ENCODE peak calls at places on chromosomes 5 and 9, in nine cellular contexts. One of them, this sample, is unnamed.

GRCh38 chr9:107906074-107906473 is 416.5 kb upstream of the KLF4 start:
- DNase-seq in Kasumi-1: no peak
- DNase-seq in HCEC 1CT: no peak
- DNase-seq in fibroblast of the conjunctiva: no peak
- DNase-seq in GM13977: no peak
- DNase-seq in mucosa of gallbladder: no peak
- DNase-seq in stimulated activated naive CD4-positive, alpha-beta T cell: no peak
- DNase-seq in effector memory CD8-positive, alpha-beta T cell: no peak
- DNase-seq in GM18507: no peak
- DNase-seq in this sample: no peak

GRCh38 chr5:29994519-29994918 is 1199.0 kb upstream of the CDH6 start:
- DNase-seq in GM13977: no peak
- DNase-seq in fibroblast of the conjunctiva: no peak
- DNase-seq in effector memory CD8-positive, alpha-beta T cell: no peak
- DNase-seq in HCEC 1CT: no peak
- DNase-seq in mucosa of gallbladder: no peak
- DNase-seq in stimulated activated naive CD4-positive, alpha-beta T cell: no peak
- DNase-seq in GM18507: no peak
- DNase-seq in Kasumi-1: no peak
- DNase-seq in this sample: no peak

GRCh38 chr5:17412760-17413671 is 85.0 kb upstream of the TAF11L2 start:
- DNase-seq in HCEC 1CT: no peak
- DNase-seq in stimulated activated naive CD4-positive, alpha-beta T cell: no peak
- DNase-seq in mucosa of gallbladder: no peak
- DNase-seq in GM13977: no peak
- DNase-seq in fibroblast of the conjunctiva: no peak
- DNase-seq in effector memory CD8-positive, alpha-beta T cell: no peak
- DNase-seq in Kasumi-1: peak
- DNase-seq in GM18507: no peak
- DNase-seq in this sample: no peak

GRCh38 chr9:126947529-126947928 is 32.9 kb downstream of the RALGPS1 start:
- DNase-seq in GM18507: no peak
- DNase-seq in fibroblast of the conjunctiva: no peak
- DNase-seq in stimulated activated naive CD4-positive, alpha-beta T cell: no peak
- DNase-seq in mucosa of gallbladder: no peak
- DNase-seq in HCEC 1CT: no peak
- DNase-seq in Kasumi-1: no peak
- DNase-seq in effector memory CD8-positive, alpha-beta T cell: no peak
- DNase-seq in GM13977: no peak
- DNase-seq in this sample: no peak

GRCh38 chr5:66680227-66680626 is 84.0 kb downstream of the MAST4 start:
- DNase-seq in HCEC 1CT: no peak
- DNase-seq in fibroblast of the conjunctiva: no peak
- DNase-seq in Kasumi-1: no peak
- DNase-seq in stimulated activated naive CD4-positive, alpha-beta T cell: no peak
- DNase-seq in GM13977: no peak
- DNase-seq in mucosa of gallbladder: no peak
- DNase-seq in effector memory CD8-positive, alpha-beta T cell: no peak
- DNase-seq in GM18507: no peak
- DNase-seq in this sample: no peak

GRCh38 chr9:136399176-136400037 is 563 bp downstream of the SNAPC4 start:
- DNase-seq in fibroblast of the conjunctiva: no peak
- DNase-seq in GM18507: no peak
- DNase-seq in Kasumi-1: peak
- DNase-seq in GM13977: peak
- DNase-seq in stimulated activated naive CD4-positive, alpha-beta T cell: no peak
- DNase-seq in mucosa of gallbladder: no peak
- DNase-seq in effector memory CD8-positive, alpha-beta T cell: peak
- DNase-seq in HCEC 1CT: peak
- DNase-seq in this sample: peak

GRCh38 chr5:117588611-117589010 is 1014.0 kb upstream of the SEMA6A start:
- DNase-seq in HCEC 1CT: peak
- DNase-seq in mucosa of gallbladder: no peak
- DNase-seq in effector memory CD8-positive, alpha-beta T cell: no peak
- DNase-seq in GM13977: no peak
- DNase-seq in GM18507: no peak
- DNase-seq in stimulated activated naive CD4-positive, alpha-beta T cell: no peak
- DNase-seq in fibroblast of the conjunctiva: no peak
- DNase-seq in Kasumi-1: no peak
- DNase-seq in this sample: no peak

GRCh38 chr9:135787776-135788575 is 86.0 kb downstream of the KCNT1 start:
- DNase-seq in HCEC 1CT: no peak
- DNase-seq in mucosa of gallbladder: no peak
- DNase-seq in GM13977: peak
- DNase-seq in stimulated activated naive CD4-positive, alpha-beta T cell: no peak
- DNase-seq in GM18507: no peak
- DNase-seq in Kasumi-1: no peak
- DNase-seq in fibroblast of the conjunctiva: no peak
- DNase-seq in effector memory CD8-positive, alpha-beta T cell: no peak
- DNase-seq in this sample: no peak

GRCh38 chr9:84070590-84070989 is 90.0 kb downstream of the RMI1 start:
- DNase-seq in effector memory CD8-positive, alpha-beta T cell: no peak
- DNase-seq in mucosa of gallbladder: no peak
- DNase-seq in Kasumi-1: no peak
- DNase-seq in stimulated activated naive CD4-positive, alpha-beta T cell: no peak
- DNase-seq in GM13977: no peak
- DNase-seq in GM18507: no peak
- DNase-seq in HCEC 1CT: no peak
- DNase-seq in fibroblast of the conjunctiva: no peak
- DNase-seq in this sample: no peak

GRCh38 chr9:37290366-37290765 is 132.1 kb upstream of the GRHPR start:
- DNase-seq in stimulated activated naive CD4-positive, alpha-beta T cell: no peak
- DNase-seq in fibroblast of the conjunctiva: no peak
- DNase-seq in mucosa of gallbladder: no peak
- DNase-seq in Kasumi-1: no peak
- DNase-seq in GM13977: no peak
- DNase-seq in GM18507: no peak
- DNase-seq in HCEC 1CT: no peak
- DNase-seq in effector memory CD8-positive, alpha-beta T cell: no peak
- DNase-seq in this sample: no peak

GRCh38 chr5:67802766-67803165 is 412.8 kb upstream of the PIK3R1 start:
- DNase-seq in mucosa of gallbladder: no peak
- DNase-seq in Kasumi-1: no peak
- DNase-seq in HCEC 1CT: no peak
- DNase-seq in fibroblast of the conjunctiva: no peak
- DNase-seq in GM13977: no peak
- DNase-seq in GM18507: no peak
- DNase-seq in stimulated activated naive CD4-positive, alpha-beta T cell: no peak
- DNase-seq in effector memory CD8-positive, alpha-beta T cell: no peak
- DNase-seq in this sample: no peak

GRCh38 chr9:8616419-8616818 is 816.8 kb upstream of the DMAC1 start:
- DNase-seq in mucosa of gallbladder: no peak
- DNase-seq in stimulated activated naive CD4-positive, alpha-beta T cell: no peak
- DNase-seq in GM13977: no peak
- DNase-seq in fibroblast of the conjunctiva: no peak
- DNase-seq in HCEC 1CT: no peak
- DNase-seq in effector memory CD8-positive, alpha-beta T cell: no peak
- DNase-seq in GM18507: no peak
- DNase-seq in Kasumi-1: no peak
- DNase-seq in this sample: no peak

GRCh38 chr5:131259326-131259725 is 4.5 kb upstream of the CDC42SE2 start:
- DNase-seq in mucosa of gallbladder: no peak
- DNase-seq in effector memory CD8-positive, alpha-beta T cell: no peak
- DNase-seq in GM13977: no peak
- DNase-seq in HCEC 1CT: no peak
- DNase-seq in GM18507: no peak
- DNase-seq in stimulated activated naive CD4-positive, alpha-beta T cell: no peak
- DNase-seq in Kasumi-1: no peak
- DNase-seq in fibroblast of the conjunctiva: no peak
- DNase-seq in this sample: no peak

GRCh38 chr5:14351845-14352712 is 208.9 kb downstream of the TRIO start:
- DNase-seq in GM13977: peak
- DNase-seq in Kasumi-1: peak
- DNase-seq in stimulated activated naive CD4-positive, alpha-beta T cell: peak
- DNase-seq in fibroblast of the conjunctiva: peak
- DNase-seq in mucosa of gallbladder: peak
- DNase-seq in effector memory CD8-positive, alpha-beta T cell: peak
- DNase-seq in HCEC 1CT: peak
- DNase-seq in GM18507: peak
- DNase-seq in this sample: peak

GRCh38 chr5:107466233-107466769 is 204.4 kb downstream of the EFNA5 start:
- DNase-seq in fibroblast of the conjunctiva: no peak
- DNase-seq in effector memory CD8-positive, alpha-beta T cell: no peak
- DNase-seq in Kasumi-1: no peak
- DNase-seq in stimulated activated naive CD4-positive, alpha-beta T cell: no peak
- DNase-seq in mucosa of gallbladder: peak
- DNase-seq in HCEC 1CT: peak
- DNase-seq in GM13977: no peak
- DNase-seq in GM18507: no peak
- DNase-seq in this sample: no peak

GRCh38 chr9:37371565-37372464 is 50.7 kb upstream of the GRHPR start:
- DNase-seq in mucosa of gallbladder: no peak
- DNase-seq in fibroblast of the conjunctiva: no peak
- DNase-seq in GM18507: no peak
- DNase-seq in HCEC 1CT: no peak
- DNase-seq in GM13977: no peak
- DNase-seq in stimulated activated naive CD4-positive, alpha-beta T cell: no peak
- DNase-seq in effector memory CD8-positive, alpha-beta T cell: no peak
- DNase-seq in Kasumi-1: no peak
- DNase-seq in this sample: no peak

GRCh38 chr9:4750021-4750673 is 9.1 kb upstream of the AK3 start:
- DNase-seq in Kasumi-1: peak
- DNase-seq in stimulated activated naive CD4-positive, alpha-beta T cell: no peak
- DNase-seq in fibroblast of the conjunctiva: peak
- DNase-seq in mucosa of gallbladder: no peak
- DNase-seq in effector memory CD8-positive, alpha-beta T cell: peak
- DNase-seq in GM13977: peak
- DNase-seq in HCEC 1CT: peak
- DNase-seq in GM18507: no peak
- DNase-seq in this sample: peak

GRCh38 chr5:170557314-170557713 is 53.5 kb downstream of the KCNIP1 start:
- DNase-seq in Kasumi-1: no peak
- DNase-seq in GM18507: no peak
- DNase-seq in mucosa of gallbladder: no peak
- DNase-seq in HCEC 1CT: no peak
- DNase-seq in effector memory CD8-positive, alpha-beta T cell: no peak
- DNase-seq in fibroblast of the conjunctiva: no peak
- DNase-seq in stimulated activated naive CD4-positive, alpha-beta T cell: no peak
- DNase-seq in GM13977: no peak
- DNase-seq in this sample: no peak

GRCh38 chr9:38359297-38359653 is 33.2 kb upstream of the ALDH1B1 start:
- DNase-seq in mucosa of gallbladder: no peak
- DNase-seq in effector memory CD8-positive, alpha-beta T cell: no peak
- DNase-seq in Kasumi-1: no peak
- DNase-seq in fibroblast of the conjunctiva: no peak
- DNase-seq in GM18507: no peak
- DNase-seq in HCEC 1CT: no peak
- DNase-seq in stimulated activated naive CD4-positive, alpha-beta T cell: no peak
- DNase-seq in GM13977: no peak
- DNase-seq in this sample: no peak

GRCh38 chr5:79109527-79110492 is 1.8 kb upstream of the BHMT start:
- DNase-seq in effector memory CD8-positive, alpha-beta T cell: peak
- DNase-seq in mucosa of gallbladder: no peak
- DNase-seq in stimulated activated naive CD4-positive, alpha-beta T cell: no peak
- DNase-seq in Kasumi-1: peak
- DNase-seq in HCEC 1CT: no peak
- DNase-seq in GM18507: no peak
- DNase-seq in GM13977: peak
- DNase-seq in fibroblast of the conjunctiva: no peak
- DNase-seq in this sample: peak

GRCh38 chr9:21856301-21857094 is 54.1 kb downstream of the MTAP start:
- DNase-seq in Kasumi-1: no peak
- DNase-seq in GM18507: no peak
- DNase-seq in HCEC 1CT: peak
- DNase-seq in stimulated activated naive CD4-positive, alpha-beta T cell: no peak
- DNase-seq in mucosa of gallbladder: no peak
- DNase-seq in GM13977: no peak
- DNase-seq in effector memory CD8-positive, alpha-beta T cell: no peak
- DNase-seq in fibroblast of the conjunctiva: peak
- DNase-seq in this sample: no peak

GRCh38 chr5:148776780-148777179 is 49.6 kb upstream of the ADRB2 start:
- DNase-seq in HCEC 1CT: peak
- DNase-seq in GM18507: no peak
- DNase-seq in GM13977: no peak
- DNase-seq in fibroblast of the conjunctiva: peak
- DNase-seq in effector memory CD8-positive, alpha-beta T cell: no peak
- DNase-seq in mucosa of gallbladder: no peak
- DNase-seq in stimulated activated naive CD4-positive, alpha-beta T cell: no peak
- DNase-seq in Kasumi-1: peak
- DNase-seq in this sample: no peak

GRCh38 chr5:112697301-112697700 is 40.4 kb upstream of the APC start:
- DNase-seq in mucosa of gallbladder: no peak
- DNase-seq in GM13977: no peak
- DNase-seq in fibroblast of the conjunctiva: no peak
- DNase-seq in HCEC 1CT: no peak
- DNase-seq in GM18507: no peak
- DNase-seq in effector memory CD8-positive, alpha-beta T cell: no peak
- DNase-seq in Kasumi-1: no peak
- DNase-seq in stimulated activated naive CD4-positive, alpha-beta T cell: no peak
- DNase-seq in this sample: no peak

GRCh38 chr9:91246842-91247241 is 114.9 kb downstream of the AUH start:
- DNase-seq in GM18507: no peak
- DNase-seq in fibroblast of the conjunctiva: no peak
- DNase-seq in Kasumi-1: no peak
- DNase-seq in HCEC 1CT: no peak
- DNase-seq in stimulated activated naive CD4-positive, alpha-beta T cell: no peak
- DNase-seq in GM13977: no peak
- DNase-seq in effector memory CD8-positive, alpha-beta T cell: no peak
- DNase-seq in mucosa of gallbladder: no peak
- DNase-seq in this sample: no peak

GRCh38 chr9:127966416-127967150 is 14.2 kb downstream of the EEIG1 start:
- DNase-seq in fibroblast of the conjunctiva: no peak
- DNase-seq in Kasumi-1: no peak
- DNase-seq in GM18507: no peak
- DNase-seq in stimulated activated naive CD4-positive, alpha-beta T cell: no peak
- DNase-seq in effector memory CD8-positive, alpha-beta T cell: no peak
- DNase-seq in mucosa of gallbladder: no peak
- DNase-seq in GM13977: no peak
- DNase-seq in HCEC 1CT: no peak
- DNase-seq in this sample: no peak

GRCh38 chr5:96809898-96810297 is 2.2 kb upstream of the ERAP1 start:
- DNase-seq in effector memory CD8-positive, alpha-beta T cell: no peak
- DNase-seq in stimulated activated naive CD4-positive, alpha-beta T cell: no peak
- DNase-seq in GM13977: no peak
- DNase-seq in fibroblast of the conjunctiva: no peak
- DNase-seq in HCEC 1CT: no peak
- DNase-seq in GM18507: no peak
- DNase-seq in Kasumi-1: no peak
- DNase-seq in mucosa of gallbladder: no peak
- DNase-seq in this sample: no peak

GRCh38 chr5:76257897-76258296 is 145.2 kb upstream of the IQGAP2 start:
- DNase-seq in fibroblast of the conjunctiva: no peak
- DNase-seq in mucosa of gallbladder: no peak
- DNase-seq in Kasumi-1: no peak
- DNase-seq in stimulated activated naive CD4-positive, alpha-beta T cell: no peak
- DNase-seq in GM18507: no peak
- DNase-seq in HCEC 1CT: no peak
- DNase-seq in GM13977: no peak
- DNase-seq in effector memory CD8-positive, alpha-beta T cell: no peak
- DNase-seq in this sample: no peak